ENCODE peak calls at places on chromosomes 13 and 19, in ten cellular contexts. One of them, this sample, is unnamed.
A peak's percentile ranks its signal among the peaks of the same experiment; 100 is the strongest.

GRCh38 chr19:30739394-30739793 is 367.2 kb downstream of the ZNF536 start:
- DNase-seq in CD8-positive, alpha-beta memory T cell: no peak
- DNase-seq in CD4-positive, CD25-positive, alpha-beta regulatory T cell: no peak
- DNase-seq in esophagus squamous epithelium: no peak
- DNase-seq in colonic mucosa: no peak
- DNase-seq in fibroblast of lung: no peak
- DNase-seq in tibial nerve: peak; percentile 39
- DNase-seq in SJSA1: no peak
- DNase-seq in H9: no peak
- DNase-seq in RWPE1: no peak
- DNase-seq in this sample: no peak

GRCh38 chr19:18418034-18418724 is 1.0 kb upstream of the SSBP4 start:
- DNase-seq in colonic mucosa: no peak
- DNase-seq in esophagus squamous epithelium: no peak
- DNase-seq in fibroblast of lung: no peak
- DNase-seq in RWPE1: no peak
- DNase-seq in SJSA1: no peak
- DNase-seq in tibial nerve: no peak
- DNase-seq in CD8-positive, alpha-beta memory T cell: no peak
- DNase-seq in H9: no peak
- DNase-seq in CD4-positive, CD25-positive, alpha-beta regulatory T cell: peak; percentile 57
- DNase-seq in this sample: no peak

GRCh38 chr13:100394005-100394695 is 194.4 kb downstream of the GGACT start:
- DNase-seq in fibroblast of lung: peak; percentile 89
- DNase-seq in tibial nerve: no peak
- DNase-seq in RWPE1: no peak
- DNase-seq in SJSA1: peak; percentile 85
- DNase-seq in esophagus squamous epithelium: no peak
- DNase-seq in colonic mucosa: no peak
- DNase-seq in H9: no peak
- DNase-seq in CD8-positive, alpha-beta memory T cell: no peak
- DNase-seq in CD4-positive, CD25-positive, alpha-beta regulatory T cell: peak; percentile 73
- DNase-seq in this sample: no peak

GRCh38 chr13:25971499-25972145 is 80.2 kb downstream of the SHISA2 start:
- DNase-seq in tibial nerve: no peak
- DNase-seq in CD4-positive, CD25-positive, alpha-beta regulatory T cell: peak; percentile 58
- DNase-seq in fibroblast of lung: no peak
- DNase-seq in H9: no peak
- DNase-seq in CD8-positive, alpha-beta memory T cell: peak; percentile 13
- DNase-seq in SJSA1: no peak
- DNase-seq in colonic mucosa: no peak
- DNase-seq in RWPE1: no peak
- DNase-seq in esophagus squamous epithelium: no peak
- DNase-seq in this sample: no peak

GRCh38 chr13:46321494-46322225 is 65.4 kb downstream of the RUBCNL start:
- DNase-seq in fibroblast of lung: peak; percentile 36
- DNase-seq in RWPE1: peak; percentile 47
- DNase-seq in CD8-positive, alpha-beta memory T cell: peak; percentile 57
- DNase-seq in CD4-positive, CD25-positive, alpha-beta regulatory T cell: peak; percentile 76
- DNase-seq in H9: peak; percentile 55
- DNase-seq in colonic mucosa: peak; percentile 27
- DNase-seq in SJSA1: peak; percentile 19
- DNase-seq in esophagus squamous epithelium: no peak
- DNase-seq in tibial nerve: peak; percentile 28
- DNase-seq in this sample: no peak

GRCh38 chr13:35720690-35721554 is 244.4 kb upstream of the MAB21L1 start:
- DNase-seq in RWPE1: peak; percentile 67
- DNase-seq in tibial nerve: no peak
- DNase-seq in fibroblast of lung: peak; percentile 39
- DNase-seq in CD4-positive, CD25-positive, alpha-beta regulatory T cell: peak; percentile 25
- DNase-seq in esophagus squamous epithelium: no peak
- DNase-seq in H9: peak; percentile 80
- DNase-seq in SJSA1: peak; percentile 64
- DNase-seq in CD8-positive, alpha-beta memory T cell: no peak
- DNase-seq in colonic mucosa: peak; percentile 53
- DNase-seq in this sample: no peak

GRCh38 chr13:31234729-31235128 is 35.0 kb downstream of the B3GLCT start:
- DNase-seq in CD8-positive, alpha-beta memory T cell: no peak
- DNase-seq in tibial nerve: no peak
- DNase-seq in esophagus squamous epithelium: no peak
- DNase-seq in SJSA1: no peak
- DNase-seq in H9: peak; percentile 45
- DNase-seq in fibroblast of lung: no peak
- DNase-seq in colonic mucosa: no peak
- DNase-seq in CD4-positive, CD25-positive, alpha-beta regulatory T cell: no peak
- DNase-seq in RWPE1: no peak
- DNase-seq in this sample: no peak

GRCh38 chr19:38004505-38005223 is 97.7 kb downstream of the SIPA1L3 start:
- DNase-seq in CD4-positive, CD25-positive, alpha-beta regulatory T cell: peak; percentile 7
- DNase-seq in colonic mucosa: peak; percentile 64
- DNase-seq in CD8-positive, alpha-beta memory T cell: no peak
- DNase-seq in SJSA1: peak; percentile 94
- DNase-seq in RWPE1: peak; percentile 97
- DNase-seq in tibial nerve: peak; percentile 74
- DNase-seq in esophagus squamous epithelium: peak; percentile 34
- DNase-seq in fibroblast of lung: peak; percentile 96
- DNase-seq in H9: peak; percentile 93
- DNase-seq in this sample: peak; percentile 84

GRCh38 chr19:47190167-47190727 is 40.8 kb downstream of the BBC3 start:
- DNase-seq in CD4-positive, CD25-positive, alpha-beta regulatory T cell: peak; percentile 88
- DNase-seq in SJSA1: peak; percentile 95
- DNase-seq in RWPE1: peak; percentile 14
- DNase-seq in CD8-positive, alpha-beta memory T cell: no peak
- DNase-seq in tibial nerve: no peak
- DNase-seq in H9: no peak
- DNase-seq in fibroblast of lung: peak; percentile 89
- DNase-seq in esophagus squamous epithelium: no peak
- DNase-seq in colonic mucosa: peak; percentile 76
- DNase-seq in this sample: no peak

GRCh38 chr19:47187797-47188196 is 43.2 kb downstream of the BBC3 start:
- DNase-seq in H9: no peak
- DNase-seq in CD4-positive, CD25-positive, alpha-beta regulatory T cell: peak; percentile 50
- DNase-seq in RWPE1: no peak
- DNase-seq in SJSA1: no peak
- DNase-seq in CD8-positive, alpha-beta memory T cell: no peak
- DNase-seq in esophagus squamous epithelium: no peak
- DNase-seq in tibial nerve: no peak
- DNase-seq in fibroblast of lung: no peak
- DNase-seq in colonic mucosa: peak; percentile 75
- DNase-seq in this sample: no peak

GRCh38 chr19:47188507-47189033 is 42.4 kb downstream of the BBC3 start:
- DNase-seq in RWPE1: no peak
- DNase-seq in SJSA1: no peak
- DNase-seq in fibroblast of lung: no peak
- DNase-seq in CD4-positive, CD25-positive, alpha-beta regulatory T cell: no peak
- DNase-seq in colonic mucosa: peak; percentile 27
- DNase-seq in esophagus squamous epithelium: no peak
- DNase-seq in H9: no peak
- DNase-seq in CD8-positive, alpha-beta memory T cell: no peak
- DNase-seq in tibial nerve: no peak
- DNase-seq in this sample: no peak

GRCh38 chr19:47186337-47187022 is 44.5 kb downstream of the BBC3 start:
- DNase-seq in H9: no peak
- DNase-seq in esophagus squamous epithelium: no peak
- DNase-seq in fibroblast of lung: peak; percentile 30
- DNase-seq in colonic mucosa: no peak
- DNase-seq in CD4-positive, CD25-positive, alpha-beta regulatory T cell: peak; percentile 91
- DNase-seq in tibial nerve: no peak
- DNase-seq in RWPE1: no peak
- DNase-seq in CD8-positive, alpha-beta memory T cell: peak; percentile 55
- DNase-seq in SJSA1: no peak
- DNase-seq in this sample: no peak

DNA sequence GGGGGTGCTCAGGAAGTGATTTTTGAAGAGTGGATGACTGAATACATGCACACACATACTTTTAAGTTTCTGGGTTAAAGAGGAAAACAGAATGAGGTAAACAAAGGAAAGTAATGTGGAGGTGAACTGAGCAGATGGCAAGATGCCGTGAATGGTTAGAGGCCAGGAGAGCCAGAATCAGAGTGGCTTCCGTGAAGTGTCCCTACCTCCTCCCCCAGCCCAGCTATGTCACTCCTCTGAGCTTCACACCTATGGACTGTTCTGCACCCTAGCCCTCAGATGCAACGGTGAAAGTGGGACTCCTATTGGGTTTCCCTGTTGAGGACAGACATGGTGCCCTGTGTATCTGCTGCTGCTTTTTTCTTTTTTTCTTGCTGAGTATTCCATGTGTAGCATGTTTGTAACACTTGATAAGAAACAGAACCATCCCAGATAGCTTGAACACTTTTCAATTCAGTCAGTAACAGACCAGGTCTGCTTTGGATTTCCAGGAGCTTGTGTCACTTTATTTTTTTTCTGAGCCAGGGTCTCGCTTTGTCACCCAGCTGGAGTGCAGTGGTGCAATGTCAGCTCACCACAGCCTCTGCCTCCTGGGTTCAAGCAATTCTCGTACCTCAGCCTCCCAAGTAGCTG is 43.9 kb downstream of the BBC3 start:
- DNase-seq in esophagus squamous epithelium: no peak
- DNase-seq in tibial nerve: no peak
- DNase-seq in CD4-positive, CD25-positive, alpha-beta regulatory T cell: no peak
- DNase-seq in H9: no peak
- DNase-seq in CD8-positive, alpha-beta memory T cell: no peak
- DNase-seq in fibroblast of lung: no peak
- DNase-seq in SJSA1: no peak
- DNase-seq in colonic mucosa: no peak
- DNase-seq in RWPE1: no peak
- DNase-seq in this sample: no peak
- H3K27ac ChIP-seq in esophagus squamous epithelium: no peak overlapping the region
- H3K27ac ChIP-seq in tibial nerve: peak overlapping the region; percentile 78
- H3K27ac ChIP-seq in CD4-positive, CD25-positive, alpha-beta regulatory T cell: peak overlapping the region; percentile 80
- H3K27ac ChIP-seq in H9: no peak overlapping the region
- H3K27ac ChIP-seq in CD8-positive, alpha-beta memory T cell: peak overlapping the region; percentile 39
- H3K27ac ChIP-seq in fibroblast of lung: no peak overlapping the region
- H3K27ac ChIP-seq in SJSA1: no peak overlapping the region
- H3K27ac ChIP-seq in colonic mucosa: peak overlapping the region; percentile 86
- H3K27ac ChIP-seq in RWPE1: peak overlapping the region; percentile 54
- H3K27ac ChIP-seq in this sample: no peak overlapping the region

GRCh38 chr13:27955192-27955591 is 13.9 kb downstream of the CDX2 start:
- DNase-seq in CD8-positive, alpha-beta memory T cell: no peak
- DNase-seq in colonic mucosa: no peak
- DNase-seq in tibial nerve: no peak
- DNase-seq in fibroblast of lung: no peak
- DNase-seq in RWPE1: no peak
- DNase-seq in esophagus squamous epithelium: no peak
- DNase-seq in SJSA1: no peak
- DNase-seq in H9: no peak
- DNase-seq in CD4-positive, CD25-positive, alpha-beta regulatory T cell: no peak
- DNase-seq in this sample: no peak

GRCh38 chr13:27956576-27957300 is 12.4 kb downstream of the CDX2 start:
- DNase-seq in fibroblast of lung: no peak
- DNase-seq in tibial nerve: no peak
- DNase-seq in RWPE1: no peak
- DNase-seq in CD8-positive, alpha-beta memory T cell: no peak
- DNase-seq in H9: no peak
- DNase-seq in esophagus squamous epithelium: no peak
- DNase-seq in CD4-positive, CD25-positive, alpha-beta regulatory T cell: no peak
- DNase-seq in SJSA1: no peak
- DNase-seq in colonic mucosa: peak; percentile 31
- DNase-seq in this sample: no peak

GRCh38 chr13:27952931-27953670 is 16.0 kb downstream of the CDX2 start:
- DNase-seq in SJSA1: no peak
- DNase-seq in CD4-positive, CD25-positive, alpha-beta regulatory T cell: no peak
- DNase-seq in tibial nerve: no peak
- DNase-seq in fibroblast of lung: no peak
- DNase-seq in H9: no peak
- DNase-seq in esophagus squamous epithelium: no peak
- DNase-seq in RWPE1: no peak
- DNase-seq in colonic mucosa: peak; percentile 86
- DNase-seq in CD8-positive, alpha-beta memory T cell: no peak
- DNase-seq in this sample: no peak

GRCh38 chr13:27954406-27954851 is 14.7 kb downstream of the CDX2 start:
- DNase-seq in SJSA1: no peak
- DNase-seq in CD8-positive, alpha-beta memory T cell: no peak
- DNase-seq in RWPE1: no peak
- DNase-seq in tibial nerve: no peak
- DNase-seq in colonic mucosa: peak; percentile 63
- DNase-seq in H9: peak; percentile 66
- DNase-seq in CD4-positive, CD25-positive, alpha-beta regulatory T cell: no peak
- DNase-seq in fibroblast of lung: peak; percentile 26
- DNase-seq in esophagus squamous epithelium: no peak
- DNase-seq in this sample: no peak

DNA sequence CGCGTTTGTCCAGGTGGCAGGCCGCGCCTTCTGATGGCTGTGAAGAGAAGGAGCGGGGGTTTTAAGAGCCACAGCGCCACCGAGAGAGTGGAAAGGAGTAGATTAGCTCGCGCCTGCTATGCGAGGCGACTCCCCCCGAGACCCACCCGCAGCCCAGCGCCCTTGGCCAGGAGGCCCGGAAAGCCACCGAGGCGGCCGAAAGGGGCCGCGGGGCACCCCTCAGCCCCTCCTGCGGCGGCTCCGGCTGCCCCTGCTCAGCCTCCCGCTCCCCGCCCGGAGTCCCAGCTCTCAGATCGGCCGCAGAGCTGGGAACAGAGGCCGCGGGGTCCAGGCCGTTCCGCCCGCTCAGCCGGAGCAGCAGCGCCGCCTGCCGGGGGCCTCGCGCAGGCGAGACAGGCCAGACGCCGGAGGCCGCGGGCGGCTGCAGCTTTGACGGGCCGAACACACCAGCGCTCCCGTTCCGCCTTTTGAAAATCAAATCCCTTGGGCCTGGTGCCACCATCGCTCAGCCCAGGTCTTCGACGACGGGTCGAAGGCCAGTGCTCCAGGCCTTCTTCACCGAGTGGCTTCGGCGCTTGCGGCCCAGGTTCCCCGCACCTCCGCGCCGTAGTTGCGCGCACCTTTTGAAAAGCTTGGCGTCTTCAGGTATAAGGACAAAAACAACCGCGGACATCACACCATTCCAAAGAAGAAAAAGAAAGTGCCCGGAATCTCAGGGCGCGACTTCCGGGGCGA is 15.3 kb downstream of the CDX2 start:
- DNase-seq in CD4-positive, CD25-positive, alpha-beta regulatory T cell: peak; percentile 56
- DNase-seq in esophagus squamous epithelium: no peak
- DNase-seq in RWPE1: peak; percentile 64
- DNase-seq in tibial nerve: peak; percentile 43
- DNase-seq in colonic mucosa: peak; percentile 82
- DNase-seq in H9: peak; percentile 88
- DNase-seq in SJSA1: peak; percentile 42
- DNase-seq in CD8-positive, alpha-beta memory T cell: peak; percentile 30
- DNase-seq in fibroblast of lung: peak; percentile 47
- DNase-seq in this sample: no peak
- H3K27ac ChIP-seq in CD4-positive, CD25-positive, alpha-beta regulatory T cell: no peak overlapping the region
- H3K27ac ChIP-seq in esophagus squamous epithelium: no peak overlapping the region
- H3K27ac ChIP-seq in RWPE1: peak overlapping the region; percentile 15
- H3K27ac ChIP-seq in tibial nerve: no peak overlapping the region
- H3K27ac ChIP-seq in colonic mucosa: peak overlapping the region; percentile 88
- H3K27ac ChIP-seq in H9: no peak overlapping the region
- H3K27ac ChIP-seq in SJSA1: no peak overlapping the region
- H3K27ac ChIP-seq in CD8-positive, alpha-beta memory T cell: no peak overlapping the region
- H3K27ac ChIP-seq in fibroblast of lung: no peak overlapping the region
- H3K27ac ChIP-seq in this sample: no peak overlapping the region

GRCh38 chr19:3881272-3882040 is 971 bp downstream of the ATCAY start:
- DNase-seq in CD4-positive, CD25-positive, alpha-beta regulatory T cell: no peak
- DNase-seq in RWPE1: no peak
- DNase-seq in H9: peak; percentile 59
- DNase-seq in fibroblast of lung: no peak
- DNase-seq in CD8-positive, alpha-beta memory T cell: no peak
- DNase-seq in tibial nerve: no peak
- DNase-seq in esophagus squamous epithelium: no peak
- DNase-seq in SJSA1: no peak
- DNase-seq in colonic mucosa: no peak
- DNase-seq in this sample: no peak

GRCh38 chr19:3882041-3882384 is 1.5 kb downstream of the ATCAY start:
- DNase-seq in CD4-positive, CD25-positive, alpha-beta regulatory T cell: no peak
- DNase-seq in esophagus squamous epithelium: no peak
- DNase-seq in colonic mucosa: no peak
- DNase-seq in CD8-positive, alpha-beta memory T cell: no peak
- DNase-seq in SJSA1: no peak
- DNase-seq in fibroblast of lung: no peak
- DNase-seq in tibial nerve: no peak
- DNase-seq in H9: no peak
- DNase-seq in RWPE1: no peak
- DNase-seq in this sample: no peak

GRCh38 chr19:3879656-3880055 is 829 bp upstream of the ATCAY start:
- DNase-seq in RWPE1: no peak
- DNase-seq in SJSA1: no peak
- DNase-seq in tibial nerve: no peak
- DNase-seq in CD8-positive, alpha-beta memory T cell: no peak
- DNase-seq in fibroblast of lung: no peak
- DNase-seq in CD4-positive, CD25-positive, alpha-beta regulatory T cell: no peak
- DNase-seq in H9: no peak
- DNase-seq in esophagus squamous epithelium: no peak
- DNase-seq in colonic mucosa: no peak
- DNase-seq in this sample: no peak

DNA sequence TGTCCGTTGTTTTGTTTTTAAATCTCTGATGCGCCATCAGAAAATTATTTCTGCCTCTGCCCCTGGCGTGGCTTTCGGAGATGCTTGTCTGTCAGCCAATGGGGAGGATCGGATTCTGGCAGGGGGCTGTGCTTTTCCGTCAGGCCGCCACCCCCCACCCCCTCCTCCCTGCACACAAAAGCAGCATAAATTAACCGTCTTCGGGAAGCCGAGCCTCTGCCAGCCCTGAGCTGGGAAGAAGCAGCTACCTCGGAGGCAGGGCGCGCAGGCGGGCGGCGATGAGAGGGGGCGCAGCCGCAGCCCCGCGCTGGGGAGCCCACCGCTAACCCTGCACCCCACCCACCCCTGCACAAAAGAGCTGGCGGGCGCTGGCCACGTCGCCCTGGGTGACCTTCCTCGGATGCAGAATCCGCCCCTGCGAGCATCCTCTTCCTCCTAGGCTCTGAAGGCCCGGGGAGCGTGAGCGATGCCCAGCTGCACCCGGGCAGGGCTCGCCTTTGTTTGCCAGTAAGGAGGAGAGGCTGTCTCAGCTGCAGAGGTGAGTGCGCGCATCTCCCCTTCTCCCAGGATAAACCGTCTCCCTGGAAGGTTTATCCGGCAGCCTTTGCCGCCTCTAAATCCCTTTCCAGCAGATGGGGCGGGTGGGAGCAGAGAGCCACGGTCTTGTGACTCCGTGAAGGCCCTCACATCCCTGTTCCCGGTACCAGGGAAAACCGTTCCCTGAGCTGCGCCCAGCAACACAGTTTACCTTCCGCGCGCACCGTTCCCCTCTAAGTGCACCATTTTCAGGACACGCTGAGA is at the start of gene ATCAY:
- DNase-seq in CD8-positive, alpha-beta memory T cell: no peak
- DNase-seq in CD4-positive, CD25-positive, alpha-beta regulatory T cell: no peak
- DNase-seq in esophagus squamous epithelium: no peak
- DNase-seq in SJSA1: no peak
- DNase-seq in H9: peak; percentile 90
- DNase-seq in colonic mucosa: no peak
- DNase-seq in tibial nerve: no peak
- DNase-seq in RWPE1: no peak
- DNase-seq in fibroblast of lung: no peak
- DNase-seq in this sample: no peak
- H3K27ac ChIP-seq in CD8-positive, alpha-beta memory T cell: no peak within 1 kb of the TSS
- H3K27ac ChIP-seq in CD4-positive, CD25-positive, alpha-beta regulatory T cell: no peak within 1 kb of the TSS
- H3K27ac ChIP-seq in esophagus squamous epithelium: no peak within 1 kb of the TSS
- H3K27ac ChIP-seq in SJSA1: no peak within 1 kb of the TSS
- H3K27ac ChIP-seq in H9: no peak within 1 kb of the TSS
- H3K27ac ChIP-seq in colonic mucosa: no peak within 1 kb of the TSS
- H3K27ac ChIP-seq in tibial nerve: no peak within 1 kb of the TSS
- H3K27ac ChIP-seq in RWPE1: no peak within 1 kb of the TSS
- H3K27ac ChIP-seq in fibroblast of lung: no peak within 1 kb of the TSS
- H3K27ac ChIP-seq in this sample: no peak within 1 kb of the TSS

DNA sequence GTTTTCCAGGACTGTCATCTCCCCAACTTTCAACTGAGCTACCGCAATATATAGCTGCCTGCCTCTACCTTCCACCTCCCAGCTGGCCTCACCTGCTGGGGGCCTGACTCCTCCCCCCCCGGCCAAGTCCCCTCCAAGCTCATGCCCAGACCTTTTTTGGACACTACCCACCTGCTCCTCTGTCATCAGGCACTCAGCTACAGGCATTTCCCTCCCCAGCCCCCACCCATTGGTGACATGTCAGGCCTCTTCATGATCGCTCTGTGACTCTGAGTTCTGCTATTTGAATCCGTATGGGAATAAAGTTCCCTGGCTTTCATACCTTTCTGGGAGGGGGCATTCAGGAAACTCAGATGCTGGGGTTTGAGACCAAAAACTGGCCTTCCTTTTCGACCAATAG is 1.8 kb downstream of the PRKACA start:
- DNase-seq in tibial nerve: no peak
- DNase-seq in RWPE1: no peak
- DNase-seq in fibroblast of lung: no peak
- DNase-seq in CD8-positive, alpha-beta memory T cell: no peak
- DNase-seq in SJSA1: no peak
- DNase-seq in esophagus squamous epithelium: no peak
- DNase-seq in H9: no peak
- DNase-seq in CD4-positive, CD25-positive, alpha-beta regulatory T cell: no peak
- DNase-seq in colonic mucosa: no peak
- DNase-seq in this sample: no peak
- H3K27ac ChIP-seq in tibial nerve: peak overlapping the region; percentile 88
- H3K27ac ChIP-seq in RWPE1: no peak overlapping the region
- H3K27ac ChIP-seq in fibroblast of lung: no peak overlapping the region
- H3K27ac ChIP-seq in CD8-positive, alpha-beta memory T cell: no peak overlapping the region
- H3K27ac ChIP-seq in SJSA1: no peak overlapping the region
- H3K27ac ChIP-seq in esophagus squamous epithelium: peak overlapping the region; percentile 86
- H3K27ac ChIP-seq in H9: no peak overlapping the region
- H3K27ac ChIP-seq in CD4-positive, CD25-positive, alpha-beta regulatory T cell: no peak overlapping the region
- H3K27ac ChIP-seq in colonic mucosa: no peak overlapping the region
- H3K27ac ChIP-seq in this sample: no peak overlapping the region